ENCODE peak calls at places on chromosomes 5 and 9, in six cellular contexts. One of them, this sample, is unnamed.

GRCh38 chr9:112003538-112003937 is 106.9 kb downstream of the UGCG start:
- DNase-seq in HCT116: no peak
- DNase-seq in NCI-H1417: no peak
- DNase-seq in mammary epithelial cell: no peak
- DNase-seq in activated CD8-positive, alpha-beta memory T cell treated with anti-CD3 and anti-CD28 coated beads, Interleukin-2, amount 50 U/mL, for 48 hours: no peak
- DNase-seq in AG10803: no peak
- DNase-seq in this sample: no peak

GRCh38 chr9:115640887-115641286 is 512.7 kb upstream of the PAPPA start:
- DNase-seq in NCI-H1417: no peak
- DNase-seq in HCT116: no peak
- DNase-seq in mammary epithelial cell: peak; percentile 86
- DNase-seq in activated CD8-positive, alpha-beta memory T cell treated with anti-CD3 and anti-CD28 coated beads, Interleukin-2, amount 50 U/mL, for 48 hours: no peak
- DNase-seq in AG10803: peak; percentile 88
- DNase-seq in this sample: no peak

GRCh38 chr5:66498791-66499207 is 97.4 kb upstream of the MAST4 start:
- DNase-seq in mammary epithelial cell: peak; percentile 42
- DNase-seq in AG10803: peak; percentile 1
- DNase-seq in activated CD8-positive, alpha-beta memory T cell treated with anti-CD3 and anti-CD28 coated beads, Interleukin-2, amount 50 U/mL, for 48 hours: no peak
- DNase-seq in NCI-H1417: no peak
- DNase-seq in HCT116: no peak
- DNase-seq in this sample: no peak

GRCh38 chr5:37738057-37738691 is 101.7 kb downstream of the GDNF start:
- DNase-seq in activated CD8-positive, alpha-beta memory T cell treated with anti-CD3 and anti-CD28 coated beads, Interleukin-2, amount 50 U/mL, for 48 hours: no peak
- DNase-seq in NCI-H1417: no peak
- DNase-seq in HCT116: peak; percentile 59
- DNase-seq in mammary epithelial cell: peak; percentile 92
- DNase-seq in AG10803: peak; percentile 97
- DNase-seq in this sample: no peak

GRCh38 chr5:33091571-33092363 is 349.0 kb upstream of the TARS1 start:
- DNase-seq in AG10803: peak; percentile 96
- DNase-seq in activated CD8-positive, alpha-beta memory T cell treated with anti-CD3 and anti-CD28 coated beads, Interleukin-2, amount 50 U/mL, for 48 hours: no peak
- DNase-seq in HCT116: no peak
- DNase-seq in mammary epithelial cell: peak; percentile 17
- DNase-seq in NCI-H1417: no peak
- DNase-seq in this sample: no peak

GRCh38 chr5:113804943-113805342 is 291.4 kb downstream of the YTHDC2 start:
- DNase-seq in AG10803: no peak
- DNase-seq in HCT116: no peak
- DNase-seq in NCI-H1417: no peak
- DNase-seq in activated CD8-positive, alpha-beta memory T cell treated with anti-CD3 and anti-CD28 coated beads, Interleukin-2, amount 50 U/mL, for 48 hours: no peak
- DNase-seq in mammary epithelial cell: no peak
- DNase-seq in this sample: no peak

GRCh38 chr5:74199005-74199404 is 441.5 kb downstream of the ENC1 start:
- DNase-seq in mammary epithelial cell: no peak
- DNase-seq in AG10803: peak; percentile 61
- DNase-seq in HCT116: no peak
- DNase-seq in NCI-H1417: no peak
- DNase-seq in activated CD8-positive, alpha-beta memory T cell treated with anti-CD3 and anti-CD28 coated beads, Interleukin-2, amount 50 U/mL, for 48 hours: no peak
- DNase-seq in this sample: no peak

GRCh38 chr9:93724852-93725251 is 148.5 kb downstream of the PHF2 start:
- DNase-seq in activated CD8-positive, alpha-beta memory T cell treated with anti-CD3 and anti-CD28 coated beads, Interleukin-2, amount 50 U/mL, for 48 hours: no peak
- DNase-seq in mammary epithelial cell: no peak
- DNase-seq in AG10803: no peak
- DNase-seq in HCT116: no peak
- DNase-seq in NCI-H1417: no peak
- DNase-seq in this sample: no peak

This sample was measured in pancreas.